ENCODE peak calls at places on chromosomes 3 and 15, in four cellular contexts. C, D, S and J are unnamed samples.

GRCh38 chr3:74344865-74345264 is 269.6 kb downstream of the CNTN3 start:
- DNase-seq in C (no peak), S (no peak), D (no peak), J (no peak)

GRCh38 chr15:100847194-100847593 is 32.4 kb upstream of the ALDH1A3 start:
- DNase-seq in S (no peak), D (no peak), C (peak), J (no peak)

GRCh38 chr3:27943106-27943505 is 221.0 kb upstream of the EOMES start:
- DNase-seq in D (no peak), C (peak), S (no peak), J (peak)

GRCh38 chr3:45166283-45166879 is 20.2 kb upstream of the CDCP1 start:
- DNase-seq in C (no peak), D (no peak), S (no peak), J (no peak)

GRCh38 chr15:77023576-77024272 is 28.8 kb downstream of the PSTPIP1 start:
- DNase-seq in S (no peak), D (peak), C (no peak), J (no peak)

GRCh38 chr3:158617982-158618875 is 26.1 kb upstream of the GFM1 start:
- DNase-seq in C (no peak), S (no peak), D (no peak), J (no peak)

GRCh38 chr3:45100998-45101407 is 45.2 kb downstream of the CDCP1 start:
- DNase-seq in D (no peak), C (no peak), S (peak), J (no peak)

GRCh38 chr15:74616996-74617395 is 1.4 kb downstream of the CLK3 start:
- DNase-seq in D (no peak), S (no peak), C (no peak), J (no peak)

GRCh38 chr3:27658741-27659140 is 63.4 kb downstream of the EOMES start:
- DNase-seq in S (no peak), D (no peak), C (no peak), J (no peak)

GRCh38 chr3:193711165-193711485 is 118.1 kb downstream of the OPA1 start:
- DNase-seq in C (no peak), S (no peak), D (no peak), J (no peak)

GRCh38 chr15:72127724-72128322 is 9.6 kb downstream of the SENP8 start:
- DNase-seq in S (no peak), D (no peak), C (no peak), J (no peak)

GRCh38 chr3:72997421-72997961 is 880 bp downstream of the PPP4R2 start:
- DNase-seq in S (peak), C (peak), D (no peak), J (peak)

GRCh38 chr3:22627993-22628499 is 575.1 kb upstream of the UBE2E2 start:
- DNase-seq in D (no peak), C (no peak), S (no peak), J (no peak)

GRCh38 chr3:4864503-4864902 is 114.7 kb upstream of the BHLHE40 start:
- DNase-seq in S (no peak), C (no peak), D (no peak), J (no peak)

GRCh38 chr15:48283361-48284157 is 47.7 kb upstream of the DUT start:
- DNase-seq in D (no peak), C (no peak), S (no peak), J (no peak)

GRCh38 chr3:19226516-19226915 is 78.2 kb downstream of the KCNH8 start:
- DNase-seq in C (no peak), D (no peak), S (no peak), J (no peak)

GRCh38 chr3:159989973-159990846 is 1.6 kb downstream of the IL12A start:
- DNase-seq in C (no peak), S (no peak), D (no peak), J (no peak)

GRCh38 chr3:153927107-153927506 is 194.1 kb upstream of the ARHGEF26 start:
- DNase-seq in S (peak), C (peak), D (no peak), J (peak)

GRCh38 chr3:46702246-46703012 is 1.2 kb downstream of the TMIE start:
- DNase-seq in C (no peak), S (no peak), D (no peak), J (no peak)

GRCh38 chr3:197394464-197395321 is 96.3 kb upstream of the DLG1 start:
- DNase-seq in C (peak), S (peak), D (no peak), J (peak)

GRCh38 chr15:68387288-68388143 is 44.4 kb downstream of the ITGA11 start:
- DNase-seq in S (peak), D (peak), C (no peak), J (no peak)

GRCh38 chr3:127652246-127652995 is 20.3 kb upstream of the ABTB1 start:
- DNase-seq in S (peak), C (peak), D (peak), J (peak)

GRCh38 chr15:71716990-71717389 is 93.4 kb upstream of the NR2E3 start:
- DNase-seq in C (peak), S (peak), D (no peak), J (peak)

GRCh38 chr3:155079795-155080546 is at the start of gene MME:
- DNase-seq in C (peak), D (peak), S (peak), J (peak)

GRCh38 chr3:128426128-128426921 is 40.4 kb downstream of the DNAJB8 start:
- DNase-seq in D (peak), C (peak), S (no peak), J (peak)

GRCh38 chr15:83695246-83695645 is 41.3 kb downstream of the ADAMTSL3 start:
- DNase-seq in S (peak), D (no peak), C (peak), J (peak)

GRCh38 chr3:189786479-189787064 is 155.4 kb downstream of the TP63 start:
- DNase-seq in D (no peak), S (no peak), C (peak), J (no peak)

GRCh38 chr15:24848050-24848449 is 106.7 kb upstream of the SNRPN start:
- DNase-seq in C (peak), D (no peak), S (peak), J (no peak)

GRCh38 chr15:93152951-93153350 is 63.9 kb upstream of the RGMA start:
- DNase-seq in S (no peak), D (no peak), C (no peak), J (no peak)

GRCh38 chr3:72618739-72619138 is 229.5 kb downstream of the SHQ1 start:
- DNase-seq in D (no peak), C (no peak), S (no peak), J (no peak)

GRCh38 chr3:197229836-197230235 is 68.6 kb downstream of the DLG1 start:
- DNase-seq in C (no peak), D (no peak), S (no peak), J (no peak)

GRCh38 chr3:69930564-69930963 is 69.0 kb upstream of the SAMMSON start:
- DNase-seq in D (no peak), S (peak), C (no peak), J (no peak)

GRCh38 chr3:4977001-4977888 is 2.0 kb upstream of the BHLHE40 start:
- DNase-seq in C (peak), S (peak), D (peak), J (peak)

GRCh38 chr15:42375252-42375651 is 16.0 kb downstream of the CAPN3 start:
- DNase-seq in C (no peak), S (no peak), D (no peak), J (no peak)

GRCh38 chr3:158443632-158444031 is 127.4 kb upstream of the MLF1 start:
- DNase-seq in D (no peak), S (no peak), C (no peak), J (no peak)

GRCh38 chr15:77808581-77809198 is 176.0 kb upstream of the LINGO1 start:
- DNase-seq in D (no peak), C (no peak), S (no peak), J (no peak)

GRCh38 chr3:41223078-41223477 is 23.8 kb downstream of the CTNNB1 start:
- DNase-seq in D (no peak), C (no peak), S (no peak), J (no peak)

GRCh38 chr3:47910777-47911440 is 105.3 kb downstream of the MAP4 start:
- DNase-seq in S (peak), D (no peak), C (peak), J (peak)

GRCh38 chr15:45662375-45662774 is 27.5 kb downstream of the SQOR start:
- DNase-seq in C (no peak), S (no peak), D (no peak), J (no peak)
- TF ChIP-seq CTCF in C (peak), S (no peak), D (no peak), J (no peak)

DNA sequence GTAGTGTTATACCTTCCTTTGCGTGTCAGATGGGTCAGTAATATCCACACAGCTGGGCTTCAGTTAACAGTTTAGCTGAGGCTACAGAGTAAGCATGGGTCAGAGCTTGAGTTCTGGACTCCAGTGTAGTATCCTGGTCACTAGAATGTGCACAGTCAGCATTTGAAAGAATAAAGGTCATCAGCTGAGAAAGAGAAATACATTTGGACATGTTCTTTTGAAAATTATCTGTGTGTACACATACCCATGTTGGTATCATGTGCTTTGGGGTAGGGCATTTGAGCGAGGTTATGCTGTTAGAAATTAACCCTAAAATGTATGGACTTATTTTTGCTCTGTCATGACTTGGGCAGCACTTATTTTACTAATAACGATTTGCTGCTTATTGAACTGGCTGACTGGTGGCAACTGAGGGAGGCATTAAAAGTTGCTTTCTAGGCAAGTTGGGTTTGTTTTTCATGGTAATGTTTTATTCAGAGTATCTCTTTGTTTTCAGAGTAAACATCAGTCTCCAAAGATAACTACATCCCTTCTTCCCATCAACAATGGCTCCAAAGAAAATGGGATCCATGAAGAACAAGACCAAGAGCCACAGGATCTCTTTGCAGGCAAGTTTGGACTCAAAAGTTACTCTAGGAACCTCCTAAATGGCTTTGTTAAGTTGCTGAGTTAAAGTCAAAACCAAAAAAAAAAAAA is 16.4 kb downstream of the SNX1 start:
- DNase-seq in D (no peak), C (no peak), S (no peak), J (no peak)
- H3K27ac ChIP-seq in D (no peak), C (no peak), S (no peak), J (no peak)

GRCh38 chr15:40287968-40288367 is 5.1 kb upstream of the ANKRD63 start:
- DNase-seq in C (no peak), S (no peak), D (no peak), J (no peak)

GRCh38 chr15:40291088-40291574 is 8.3 kb upstream of the ANKRD63 start:
- DNase-seq in C (peak), D (peak), S (peak), J (peak)

GRCh38 chr15:40286794-40287193 is 3.9 kb upstream of the ANKRD63 start:
- DNase-seq in C (no peak), D (no peak), S (no peak), J (no peak)

GRCh38 chr15:40290540-40291087 is 7.8 kb upstream of the ANKRD63 start:
- DNase-seq in D (no peak), C (no peak), S (no peak), J (no peak)

GRCh38 chr15:40289140-40289775 is 6.4 kb upstream of the ANKRD63 start:
- DNase-seq in D (no peak), S (no peak), C (peak), J (peak)
- TF ChIP-seq CTCF in D (no peak), S (no peak), C (peak), J (no peak)

DNA sequence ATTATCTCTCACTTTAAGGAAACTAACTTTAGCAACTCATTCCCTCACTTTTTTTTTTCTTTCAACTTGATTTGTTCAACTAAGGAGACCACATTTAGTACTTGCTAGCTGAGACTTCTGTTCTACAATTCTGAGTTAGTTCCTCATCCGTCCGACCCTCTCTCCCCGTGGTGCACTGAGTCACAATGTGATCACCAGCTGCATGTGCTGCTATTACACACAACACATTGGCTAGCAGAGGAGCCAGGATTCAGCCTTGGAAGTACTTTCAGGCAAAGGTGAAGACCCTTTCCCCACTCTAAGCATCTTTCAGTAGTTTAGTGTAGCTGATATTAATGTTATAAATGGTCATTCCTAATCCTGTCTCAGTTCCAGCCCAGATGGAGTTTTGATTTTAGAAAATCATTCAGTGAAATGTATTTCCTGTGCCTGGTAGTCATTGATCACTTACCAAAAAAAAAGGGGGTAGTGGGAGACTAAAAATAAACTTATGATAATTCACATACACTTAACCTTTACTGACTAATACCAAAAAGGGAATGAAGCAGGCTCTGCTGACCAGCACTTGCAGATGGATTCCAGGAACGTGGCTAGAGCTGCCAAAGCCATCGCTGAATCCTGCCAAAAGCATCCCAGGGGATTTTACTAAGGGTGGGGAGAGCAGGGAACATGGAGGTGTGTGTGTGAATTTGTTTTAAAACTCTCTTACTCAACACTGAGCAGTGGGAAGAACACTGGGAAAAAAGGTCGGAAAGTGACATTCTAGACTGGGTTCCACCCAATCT is 424.8 kb downstream of the LPP start:
- DNase-seq in D (no peak), S (peak), C (peak), J (no peak)
- H3K27ac ChIP-seq in D (peak), S (peak), C (no peak), J (no peak)

DNA sequence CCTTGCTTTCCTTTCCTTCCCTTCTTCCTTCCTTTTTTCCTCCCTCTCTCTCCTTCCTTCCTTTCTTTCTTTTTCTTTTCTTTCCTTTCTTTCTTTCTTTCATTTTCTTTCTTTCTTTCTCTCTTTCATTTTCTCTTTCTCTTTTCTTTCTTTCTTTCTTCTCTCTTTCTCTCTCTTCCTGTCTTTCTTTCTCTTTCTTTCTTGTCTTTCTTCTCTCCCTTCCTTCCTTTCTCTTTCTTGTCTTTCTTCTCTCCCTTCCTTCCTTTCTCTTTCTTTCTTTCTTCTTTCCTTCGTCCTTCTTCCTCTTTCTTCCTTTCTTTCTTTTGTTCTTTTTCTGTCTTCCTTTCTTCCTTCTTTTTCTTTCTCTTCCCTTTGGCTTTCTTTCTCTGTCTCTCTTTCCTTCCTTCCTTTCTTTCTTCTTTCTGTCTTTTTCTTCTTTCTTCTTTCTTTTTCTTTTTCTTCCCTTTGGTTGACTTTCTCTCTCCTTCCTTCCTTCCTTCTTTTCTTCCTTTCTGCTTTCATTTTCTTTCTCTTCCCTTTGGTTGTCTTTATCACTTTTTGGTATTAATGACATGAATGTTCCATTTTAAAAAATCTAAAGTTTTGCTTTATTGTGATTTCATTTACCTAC is 496.4 kb upstream of the CBLB start:
- DNase-seq in C (no peak), S (no peak), D (no peak), J (no peak)
- TF ChIP-seq CTCF in C (no peak), S (no peak), D (no peak), J (no peak)

GRCh38 chr3:8455451-8456117 is 46.0 kb upstream of the LMCD1 start:
- DNase-seq in C (no peak), D (no peak), S (no peak), J (no peak)

GRCh38 chr3:8458711-8459110 is 42.9 kb upstream of the LMCD1 start:
- DNase-seq in S (peak), D (no peak), C (no peak), J (no peak)

GRCh38 chr3:8457039-8457438 is 44.6 kb upstream of the LMCD1 start:
- DNase-seq in C (no peak), D (no peak), S (peak), J (no peak)

GRCh38 chr3:8458235-8458634 is 43.4 kb upstream of the LMCD1 start:
- DNase-seq in D (no peak), S (peak), C (no peak), J (no peak)

GRCh38 chr3:8456118-8456811 is 45.4 kb upstream of the LMCD1 start:
- DNase-seq in S (peak), D (no peak), C (peak), J (no peak)
- H3K27ac ChIP-seq in S (no peak), D (no peak), C (no peak), J (no peak)

GRCh38 chr15:29740692-29741311 is 81.5 kb downstream of the TJP1 start:
- DNase-seq in D (no peak), S (no peak), C (peak), J (no peak)
- TF ChIP-seq CTCF in D (no peak), S (no peak), C (peak), J (peak)